ENCODE peak calls at places on chromosomes 12 and 14, in eight cellular contexts. K, D, P, R, L, I, Q and H are unnamed samples.

GRCh38 chr12:14691560-14691959 is 4.8 kb downstream of the GUCY2C start:
- DNase-seq in I (peak; percentile 55), D (no peak), R (no peak), Q (no peak), L (no peak), K (no peak), P (no peak), H (peak; percentile 28)

GRCh38 chr14:64758711-64759554 is 54.7 kb downstream of the PLEKHG3 start:
- DNase-seq in K (no peak), Q (peak; percentile 62), P (peak; percentile 88), I (peak; percentile 65), D (no peak), R (no peak), L (no peak), H (no peak)

GRCh38 chr14:71148627-71149026 is 241.4 kb downstream of the PCNX1 start:
- DNase-seq in K (no peak), P (no peak), R (no peak), D (no peak), I (no peak), Q (no peak), L (no peak), H (no peak)

GRCh38 chr14:34699873-34700621 is 14.3 kb downstream of the CFL2 start:
- DNase-seq in R (no peak), D (no peak), I (no peak), Q (no peak), K (no peak), P (peak; percentile 89), L (no peak), H (no peak)

GRCh38 chr12:82524020-82524419 is 162.7 kb upstream of the TMTC2 start:
- DNase-seq in K (no peak), Q (no peak), I (no peak), P (no peak), R (no peak), L (no peak), D (no peak), H (no peak)

GRCh38 chr14:61031026-61031425 is 50.0 kb downstream of the SLC38A6 start:
- DNase-seq in K (no peak), I (no peak), R (no peak), P (no peak), L (no peak), Q (no peak), D (no peak), H (no peak)

GRCh38 chr14:88868558-88869159 is 44.2 kb downstream of the TTC8 start:
- DNase-seq in P (peak; percentile 37), I (no peak), R (no peak), K (no peak), D (no peak), L (no peak), Q (no peak), H (no peak)

GRCh38 chr12:124551268-124552144 is 15.9 kb downstream of the NCOR2 start:
- DNase-seq in K (peak; percentile 37), D (no peak), L (peak; percentile 64), Q (peak; percentile 90), R (no peak), I (peak; percentile 79), P (no peak), H (no peak)

GRCh38 chr12:118371354-118372282 is 1.1 kb downstream of the TAOK3 start:
- DNase-seq in R (peak; percentile 6), L (no peak), D (no peak), K (peak; percentile 86), Q (peak; percentile 80), P (no peak), I (peak; percentile 64), H (no peak)

GRCh38 chr12:90712671-90713070 is 242.3 kb downstream of the CCER1 start:
- DNase-seq in D (no peak), Q (no peak), L (no peak), K (no peak), P (no peak), I (no peak), R (no peak), H (no peak)

GRCh38 chr12:53770281-53770680 is 18.5 kb upstream of the CISTR start:
- DNase-seq in D (no peak), I (no peak), Q (no peak), P (peak; percentile 94), K (no peak), L (no peak), R (no peak), H (no peak)

GRCh38 chr14:35898217-35898775 is 72.2 kb downstream of the BRMS1L start:
- DNase-seq in P (no peak), Q (peak; percentile 72), I (no peak), D (no peak), K (no peak), L (no peak), R (no peak), H (no peak)

GRCh38 chr12:27081668-27082091 is 698 bp downstream of the C12orf71 start:
- DNase-seq in Q (peak; percentile 85), R (no peak), D (no peak), I (no peak), P (no peak), L (no peak), K (no peak), H (no peak)

GRCh38 chr14:57057803-57058202 is 210.9 kb downstream of the EXOC5 start:
- DNase-seq in P (no peak), K (no peak), R (no peak), Q (peak; percentile 57), L (no peak), D (no peak), I (no peak), H (no peak)

DNA sequence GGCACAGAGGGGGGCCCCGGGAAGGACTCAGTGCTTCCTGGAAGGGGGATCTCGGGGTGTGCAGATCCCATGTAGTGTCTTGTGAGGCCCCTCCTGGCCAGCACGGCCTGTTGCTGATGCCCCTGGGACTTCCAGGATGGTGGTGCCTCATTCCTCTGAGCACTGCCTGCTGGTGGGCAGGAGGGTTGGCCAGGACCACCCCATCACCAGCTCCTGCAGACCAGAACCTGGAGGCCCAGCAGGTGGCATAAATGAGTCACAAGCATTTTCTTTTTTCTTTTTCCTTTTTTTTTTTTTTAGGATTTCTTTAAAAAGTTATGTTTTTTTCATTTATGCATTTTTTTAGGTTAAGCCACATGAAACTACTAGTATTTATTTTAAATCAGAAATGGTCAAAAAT is 8.0 kb downstream of the MMP17 start:
- DNase-seq in L (no peak), P (no peak), R (no peak), K (no peak), I (no peak), Q (no peak), D (no peak), H (no peak)
- TF ChIP-seq CTCF in L (no peak), P (peak; percentile 78), R (peak; percentile 60), K (no peak), I (peak; percentile 22), Q (peak; percentile 57), D (peak; percentile 46), H (no peak)

GRCh38 chr14:100828448-100828834 is 2.5 kb downstream of the MEG3 start:
- DNase-seq in Q (no peak), P (peak; percentile 63), K (no peak), R (no peak), D (no peak), I (no peak), L (no peak), H (no peak)
- TF ChIP-seq CTCF in Q (no peak), P (no peak), K (no peak), R (no peak), D (no peak), I (no peak), L (no peak), H (no peak)

GRCh38 chr14:95855606-95856005 is 21.0 kb upstream of the TUNAR start:
- DNase-seq in I (no peak), R (no peak), Q (no peak), D (no peak), L (no peak), P (no peak), K (no peak), H (no peak)

GRCh38 chr14:95862243-95862642 is 14.4 kb upstream of the TUNAR start:
- DNase-seq in Q (peak; percentile 73), K (no peak), D (no peak), I (no peak), L (no peak), P (no peak), R (no peak), H (no peak)

GRCh38 chr14:95863295-95863694 is 13.3 kb upstream of the TUNAR start:
- DNase-seq in P (no peak), D (no peak), Q (no peak), I (no peak), K (no peak), L (no peak), R (no peak), H (no peak)

DNA sequence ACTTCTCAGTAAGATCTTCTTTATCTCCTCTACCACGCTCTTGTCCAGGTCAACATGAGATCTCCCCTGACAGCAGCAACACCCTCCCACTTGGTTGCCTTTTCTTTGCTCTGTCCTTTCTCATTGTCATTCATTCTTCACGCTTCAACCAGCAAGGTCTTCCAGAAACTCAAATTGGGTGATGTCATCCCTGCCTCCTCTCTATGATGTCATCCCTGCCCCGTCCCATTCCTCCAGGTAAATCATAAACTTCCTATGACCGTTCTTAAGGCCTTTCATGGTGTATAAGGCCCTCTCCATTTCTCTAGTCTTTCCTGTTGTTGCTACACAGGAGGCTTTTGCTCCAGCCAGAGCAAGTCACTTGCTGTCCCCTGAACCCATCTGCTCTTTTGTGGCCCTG is 17.7 kb upstream of the TUNAR start:
- DNase-seq in P (no peak), I (no peak), L (no peak), Q (no peak), K (no peak), R (no peak), D (no peak), H (no peak)
- TF ChIP-seq CTCF in P (no peak), I (no peak), L (no peak), Q (no peak), K (no peak), R (no peak), D (no peak), H (no peak)

GRCh38 chr14:95465358-95465757 is 51.1 kb downstream of the SYNE3 start:
- DNase-seq in P (no peak), Q (no peak), R (no peak), L (no peak), K (no peak), D (no peak), I (no peak), H (no peak)

GRCh38 chr14:95463173-95463901 is 53.1 kb downstream of the SYNE3 start:
- DNase-seq in L (peak; percentile 43), Q (no peak), R (no peak), D (peak; percentile 26), K (no peak), P (no peak), I (no peak), H (no peak)

GRCh38 chr14:95464103-95464502 is 52.3 kb downstream of the SYNE3 start:
- DNase-seq in L (no peak), Q (no peak), K (no peak), I (no peak), P (no peak), R (no peak), D (no peak), H (no peak)

GRCh38 chr14:95465936-95466335 is 50.5 kb downstream of the SYNE3 start:
- DNase-seq in L (no peak), D (no peak), I (no peak), Q (no peak), P (no peak), R (no peak), K (no peak), H (no peak)

DNA sequence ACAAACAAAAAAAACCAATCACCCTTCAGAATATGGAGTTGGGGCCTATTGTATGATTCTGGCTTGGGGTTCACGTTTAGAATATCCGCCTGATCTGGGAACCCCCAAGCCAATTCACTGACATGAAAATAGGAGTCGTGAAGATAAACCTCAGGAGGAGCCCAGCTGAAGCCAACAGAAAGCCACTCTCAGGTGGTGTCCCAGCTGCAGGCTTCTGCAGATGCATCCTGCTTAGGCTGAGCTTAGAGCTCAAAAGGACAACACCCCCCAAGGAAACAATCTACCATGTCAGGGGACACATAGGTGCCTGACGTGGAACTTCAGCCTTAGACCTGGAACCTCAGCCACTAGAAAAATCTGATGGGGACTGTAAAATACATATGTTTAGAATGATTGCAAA is 51.9 kb downstream of the SYNE3 start:
- DNase-seq in L (no peak), R (no peak), K (no peak), Q (no peak), P (no peak), I (no peak), D (no peak), H (no peak)
- TF ChIP-seq CTCF in L (no peak), R (no peak), K (no peak), Q (no peak), P (no peak), I (no peak), D (no peak), H (no peak)